ENCODE peak calls at places on chromosomes 12 and 14, in eight cellular contexts. One of them, this sample, is unnamed.

GRCh38 chr14:61192970-61193369 is 88.2 kb downstream of the TMEM30B start:
- DNase-seq in GM13976: no peak
- DNase-seq in mesothelial cell of epicardium: no peak
- DNase-seq in GM20000: no peak
- DNase-seq in H9: no peak
- DNase-seq in thoracic aorta: no peak
- DNase-seq in cardiac muscle cell: no peak
- DNase-seq in tibial artery: no peak
- DNase-seq in this sample: no peak

GRCh38 chr12:18439541-18439940 is 178.2 kb downstream of the PIK3C2G start:
- DNase-seq in thoracic aorta: no peak
- DNase-seq in tibial artery: no peak
- DNase-seq in GM20000: no peak
- DNase-seq in cardiac muscle cell: no peak
- DNase-seq in GM13976: no peak
- DNase-seq in H9: no peak
- DNase-seq in mesothelial cell of epicardium: no peak
- DNase-seq in this sample: no peak

GRCh38 chr12:93894391-93895095 is 217.4 kb downstream of the CRADD start:
- DNase-seq in thoracic aorta: peak
- DNase-seq in GM20000: no peak
- DNase-seq in H9: no peak
- DNase-seq in cardiac muscle cell: peak
- DNase-seq in mesothelial cell of epicardium: no peak
- DNase-seq in tibial artery: peak
- DNase-seq in GM13976: no peak
- DNase-seq in this sample: no peak

GRCh38 chr12:75750950-75751349 is 239.5 kb upstream of the KRR1 start:
- DNase-seq in tibial artery: no peak
- DNase-seq in GM13976: no peak
- DNase-seq in H9: no peak
- DNase-seq in cardiac muscle cell: no peak
- DNase-seq in thoracic aorta: no peak
- DNase-seq in mesothelial cell of epicardium: no peak
- DNase-seq in GM20000: no peak
- DNase-seq in this sample: no peak

GRCh38 chr12:106227641-106228319 is 20.0 kb downstream of the CKAP4 start:
- DNase-seq in tibial artery: no peak
- DNase-seq in thoracic aorta: no peak
- DNase-seq in GM13976: no peak
- DNase-seq in cardiac muscle cell: no peak
- DNase-seq in GM20000: no peak
- DNase-seq in H9: peak
- DNase-seq in mesothelial cell of epicardium: no peak
- DNase-seq in this sample: no peak

GRCh38 chr12:85065816-85066482 is 29.8 kb downstream of the LRRIQ1 start:
- DNase-seq in thoracic aorta: no peak
- DNase-seq in cardiac muscle cell: no peak
- DNase-seq in GM20000: no peak
- DNase-seq in mesothelial cell of epicardium: no peak
- DNase-seq in GM13976: no peak
- DNase-seq in tibial artery: no peak
- DNase-seq in H9: no peak
- DNase-seq in this sample: no peak

GRCh38 chr12:64669270-64669842 is 59.1 kb downstream of the RASSF3 start:
- DNase-seq in cardiac muscle cell: peak
- DNase-seq in tibial artery: peak
- DNase-seq in H9: peak
- DNase-seq in GM13976: peak
- DNase-seq in mesothelial cell of epicardium: no peak
- DNase-seq in GM20000: peak
- DNase-seq in thoracic aorta: no peak
- DNase-seq in this sample: peak

GRCh38 chr14:89707086-89707485 is 247.4 kb downstream of the EFCAB11 start:
- DNase-seq in tibial artery: no peak
- DNase-seq in GM13976: peak
- DNase-seq in mesothelial cell of epicardium: no peak
- DNase-seq in H9: no peak
- DNase-seq in cardiac muscle cell: no peak
- DNase-seq in thoracic aorta: no peak
- DNase-seq in GM20000: no peak
- DNase-seq in this sample: no peak

GRCh38 chr12:99911967-99912366 is 72.8 kb downstream of the ANKS1B start:
- DNase-seq in tibial artery: no peak
- DNase-seq in GM20000: peak
- DNase-seq in mesothelial cell of epicardium: no peak
- DNase-seq in H9: no peak
- DNase-seq in thoracic aorta: no peak
- DNase-seq in cardiac muscle cell: no peak
- DNase-seq in GM13976: no peak
- DNase-seq in this sample: no peak

GRCh38 chr12:13942826-13943225 is 38.6 kb downstream of the GRIN2B start:
- DNase-seq in H9: no peak
- DNase-seq in GM20000: no peak
- DNase-seq in thoracic aorta: no peak
- DNase-seq in cardiac muscle cell: no peak
- DNase-seq in GM13976: no peak
- DNase-seq in mesothelial cell of epicardium: no peak
- DNase-seq in tibial artery: no peak
- DNase-seq in this sample: no peak

GRCh38 chr12:85278598-85279448 is 1.2 kb upstream of the ALX1 start:
- DNase-seq in cardiac muscle cell: no peak
- DNase-seq in GM20000: no peak
- DNase-seq in mesothelial cell of epicardium: no peak
- DNase-seq in GM13976: peak
- DNase-seq in H9: peak
- DNase-seq in tibial artery: no peak
- DNase-seq in thoracic aorta: no peak
- DNase-seq in this sample: no peak

GRCh38 chr14:57136669-57137068 is 132.0 kb downstream of the EXOC5 start:
- DNase-seq in thoracic aorta: no peak
- DNase-seq in mesothelial cell of epicardium: no peak
- DNase-seq in tibial artery: no peak
- DNase-seq in H9: no peak
- DNase-seq in GM13976: no peak
- DNase-seq in GM20000: no peak
- DNase-seq in cardiac muscle cell: no peak
- DNase-seq in this sample: no peak

GRCh38 chr12:54215990-54216579 is 27.3 kb upstream of the SMUG1 start:
- DNase-seq in H9: peak
- DNase-seq in cardiac muscle cell: no peak
- DNase-seq in thoracic aorta: no peak
- DNase-seq in tibial artery: no peak
- DNase-seq in mesothelial cell of epicardium: no peak
- DNase-seq in GM20000: peak
- DNase-seq in GM13976: peak
- DNase-seq in this sample: no peak

DNA sequence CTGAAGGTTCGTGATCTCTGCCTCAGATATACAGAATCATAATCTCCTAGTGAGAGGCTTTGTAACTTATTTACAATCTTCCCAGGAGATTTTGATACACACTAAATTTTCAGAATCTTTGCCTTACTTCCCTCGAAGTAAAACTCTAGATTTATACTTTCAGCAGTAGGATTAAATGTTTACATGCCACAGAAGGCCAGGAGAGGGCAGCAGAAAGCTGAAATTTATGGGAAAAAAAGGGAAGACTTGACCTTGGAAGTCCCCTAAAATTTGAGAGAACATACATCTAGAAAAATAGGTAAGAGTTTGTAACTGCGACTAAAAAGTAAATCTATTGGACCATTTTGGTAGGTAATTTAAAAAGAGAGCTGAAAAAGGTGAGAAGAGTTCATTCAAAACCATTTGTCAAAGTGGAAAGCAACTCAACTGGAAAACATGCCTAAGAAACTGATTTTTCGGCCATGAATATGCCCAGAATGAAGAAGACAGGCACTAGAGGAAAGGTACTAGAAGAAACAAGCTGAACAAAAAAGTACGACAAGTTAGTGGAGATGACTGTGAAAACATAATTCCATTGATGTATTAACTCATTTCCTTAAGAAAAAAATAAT is 242.0 kb upstream of the MDGA2 start:
- DNase-seq in thoracic aorta: no peak
- DNase-seq in tibial artery: no peak
- DNase-seq in H9: peak
- DNase-seq in GM20000: no peak
- DNase-seq in cardiac muscle cell: peak
- DNase-seq in mesothelial cell of epicardium: no peak
- DNase-seq in GM13976: peak
- DNase-seq in this sample: no peak
- TF ChIP-seq CTCF in thoracic aorta: no peak
- TF ChIP-seq CTCF in tibial artery: peak
- TF ChIP-seq CTCF in H9: peak
- TF ChIP-seq CTCF in GM20000: no peak
- TF ChIP-seq CTCF in cardiac muscle cell: peak
- TF ChIP-seq CTCF in mesothelial cell of epicardium: peak
- TF ChIP-seq CTCF in GM13976: peak
- TF ChIP-seq CTCF in this sample: no peak

DNA sequence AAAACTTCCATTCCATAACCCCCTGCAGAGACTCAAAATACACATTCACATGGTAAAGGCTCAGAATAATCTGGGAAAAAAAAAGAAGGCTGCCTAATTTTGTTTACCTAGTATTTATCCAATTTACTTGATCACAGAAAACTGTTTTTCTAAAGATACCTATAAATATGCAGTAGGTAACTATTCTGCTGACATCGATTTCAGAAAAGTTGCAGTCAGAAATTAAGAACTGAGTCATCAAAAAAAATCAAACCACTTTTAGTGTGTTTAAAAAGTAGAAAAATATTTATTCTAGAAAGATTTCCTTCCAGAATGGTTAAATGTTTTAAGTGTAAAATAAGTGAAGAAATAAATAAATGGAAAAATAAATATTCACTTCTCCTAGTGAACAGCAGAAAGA is 254.5 kb upstream of the CAND1 start:
- DNase-seq in GM20000: no peak
- DNase-seq in GM13976: no peak
- DNase-seq in H9: no peak
- DNase-seq in tibial artery: no peak
- DNase-seq in cardiac muscle cell: no peak
- DNase-seq in mesothelial cell of epicardium: no peak
- DNase-seq in thoracic aorta: no peak
- DNase-seq in this sample: no peak
- TF ChIP-seq CTCF in GM20000: no peak
- TF ChIP-seq CTCF in GM13976: no peak
- TF ChIP-seq CTCF in H9: no peak
- TF ChIP-seq CTCF in tibial artery: no peak
- TF ChIP-seq CTCF in cardiac muscle cell: no peak
- TF ChIP-seq CTCF in mesothelial cell of epicardium: no peak
- TF ChIP-seq CTCF in thoracic aorta: no peak
- TF ChIP-seq CTCF in this sample: no peak

GRCh38 chr12:4579305-4580097 is 17.5 kb downstream of the DYRK4 start:
- DNase-seq in mesothelial cell of epicardium: no peak
- DNase-seq in thoracic aorta: no peak
- DNase-seq in tibial artery: no peak
- DNase-seq in GM13976: peak
- DNase-seq in GM20000: peak
- DNase-seq in H9: no peak
- DNase-seq in cardiac muscle cell: no peak
- DNase-seq in this sample: no peak
- TF ChIP-seq CTCF in mesothelial cell of epicardium: no peak
- TF ChIP-seq CTCF in thoracic aorta: no peak
- TF ChIP-seq CTCF in tibial artery: no peak
- TF ChIP-seq CTCF in GM13976: no peak
- TF ChIP-seq CTCF in GM20000: peak
- TF ChIP-seq CTCF in H9: peak
- TF ChIP-seq CTCF in cardiac muscle cell: no peak
- TF ChIP-seq CTCF in this sample: no peak

DNA sequence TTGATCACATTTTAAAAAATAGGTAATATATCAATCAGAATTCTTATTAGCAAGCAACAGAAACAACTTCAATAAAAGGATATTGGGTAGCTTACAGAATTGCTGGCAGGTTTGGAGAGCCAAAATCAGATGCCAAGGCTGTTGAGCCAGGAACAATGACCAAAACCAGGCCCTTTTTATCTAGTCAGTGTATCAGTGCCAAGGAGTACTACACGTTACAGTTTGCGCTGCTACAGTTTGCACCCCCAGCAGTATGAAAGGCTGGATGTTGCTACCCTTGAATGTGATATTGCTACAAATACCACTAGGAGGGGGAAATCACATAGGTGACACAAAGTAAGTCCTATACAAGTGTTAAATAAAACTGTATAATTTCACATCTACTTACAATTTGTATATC is 19.3 kb downstream of the CGRRF1 start:
- DNase-seq in thoracic aorta: no peak
- DNase-seq in mesothelial cell of epicardium: no peak
- DNase-seq in H9: no peak
- DNase-seq in GM20000: no peak
- DNase-seq in GM13976: no peak
- DNase-seq in tibial artery: no peak
- DNase-seq in cardiac muscle cell: no peak
- DNase-seq in this sample: no peak
- TF ChIP-seq CTCF in thoracic aorta: no peak
- TF ChIP-seq CTCF in mesothelial cell of epicardium: no peak
- TF ChIP-seq CTCF in H9: no peak
- TF ChIP-seq CTCF in GM20000: no peak
- TF ChIP-seq CTCF in GM13976: no peak
- TF ChIP-seq CTCF in tibial artery: no peak
- TF ChIP-seq CTCF in cardiac muscle cell: no peak
- TF ChIP-seq CTCF in this sample: no peak

GRCh38 chr12:3491938-3492867 is 1.2 kb downstream of the PRMT8 start:
- DNase-seq in cardiac muscle cell: peak
- DNase-seq in H9: peak
- DNase-seq in GM20000: peak
- DNase-seq in GM13976: peak
- DNase-seq in tibial artery: no peak
- DNase-seq in thoracic aorta: no peak
- DNase-seq in mesothelial cell of epicardium: peak
- DNase-seq in this sample: no peak
- TF ChIP-seq CTCF in cardiac muscle cell: no peak
- TF ChIP-seq CTCF in H9: peak
- TF ChIP-seq CTCF in GM20000: no peak
- TF ChIP-seq CTCF in GM13976: no peak
- TF ChIP-seq CTCF in tibial artery: no peak
- TF ChIP-seq CTCF in thoracic aorta: no peak
- TF ChIP-seq CTCF in mesothelial cell of epicardium: no peak
- TF ChIP-seq CTCF in this sample: no peak

DNA sequence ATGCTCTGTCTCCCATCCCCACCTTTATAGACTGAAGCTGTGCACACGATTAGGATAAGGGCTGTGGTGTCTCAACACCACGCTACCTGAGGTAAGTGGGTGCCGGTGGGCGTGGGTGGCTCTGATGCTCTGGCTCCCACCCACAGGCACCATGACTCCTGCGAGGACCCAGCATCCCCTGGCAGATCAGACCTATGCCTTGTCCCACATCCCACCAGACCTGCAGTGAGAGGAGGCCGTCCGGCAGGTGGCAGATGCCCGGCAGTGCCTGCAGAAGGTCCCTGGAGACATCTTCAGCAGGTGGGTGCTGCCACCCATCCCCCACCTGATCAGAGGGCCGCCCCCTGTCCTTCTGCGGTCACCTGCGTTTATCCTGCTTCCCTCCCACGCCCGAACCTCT is 104.4 kb upstream of the PRB2 start:
- DNase-seq in GM13976: no peak
- DNase-seq in thoracic aorta: no peak
- DNase-seq in tibial artery: no peak
- DNase-seq in GM20000: no peak
- DNase-seq in mesothelial cell of epicardium: no peak
- DNase-seq in H9: peak
- DNase-seq in cardiac muscle cell: no peak
- DNase-seq in this sample: no peak
- TF ChIP-seq CTCF in GM13976: no peak
- TF ChIP-seq CTCF in thoracic aorta: no peak
- TF ChIP-seq CTCF in tibial artery: no peak
- TF ChIP-seq CTCF in GM20000: no peak
- TF ChIP-seq CTCF in mesothelial cell of epicardium: no peak
- TF ChIP-seq CTCF in H9: peak
- TF ChIP-seq CTCF in cardiac muscle cell: no peak
- TF ChIP-seq CTCF in this sample: no peak

This sample was measured in natural killer cell.